ENCODE peak calls at places on chromosomes 11 and 22, in five cellular contexts. One of them, this sample, is unnamed.

GRCh38 chr11:65739022-65739421 is 18.4 kb upstream of the RNASEH2C start:
- DNase-seq in colonic mucosa: peak
- DNase-seq in uterus: no peak
- DNase-seq in body of pancreas: no peak
- DNase-seq in HFF-Myc: no peak
- DNase-seq in this sample: no peak

GRCh38 chr11:85540635-85541034 is 86.5 kb downstream of the DLG2 start:
- DNase-seq in colonic mucosa: no peak
- DNase-seq in uterus: no peak
- DNase-seq in body of pancreas: no peak
- DNase-seq in HFF-Myc: no peak
- DNase-seq in this sample: no peak

GRCh38 chr11:105609832-105610781 is at the start of gene GRIA4:
- DNase-seq in colonic mucosa: peak
- DNase-seq in uterus: no peak
- DNase-seq in body of pancreas: peak
- DNase-seq in HFF-Myc: no peak
- DNase-seq in this sample: no peak

GRCh38 chr22:35089139-35089538 is 23.2 kb downstream of the ISX start:
- DNase-seq in colonic mucosa: no peak
- DNase-seq in uterus: no peak
- DNase-seq in body of pancreas: no peak
- DNase-seq in HFF-Myc: no peak
- DNase-seq in this sample: no peak

GRCh38 chr11:44445500-44446340 is 119.7 kb upstream of the CD82 start:
- DNase-seq in colonic mucosa: no peak
- DNase-seq in uterus: no peak
- DNase-seq in body of pancreas: no peak
- DNase-seq in HFF-Myc: no peak
- DNase-seq in this sample: no peak

GRCh38 chr22:46769706-46770105 is 7.3 kb downstream of the TBC1D22A start:
- DNase-seq in colonic mucosa: no peak
- DNase-seq in uterus: no peak
- DNase-seq in body of pancreas: no peak
- DNase-seq in HFF-Myc: no peak
- DNase-seq in this sample: no peak

GRCh38 chr11:27041141-27041869 is 690 bp downstream of the BBOX1 start:
- DNase-seq in colonic mucosa: no peak
- DNase-seq in uterus: no peak
- DNase-seq in body of pancreas: no peak
- DNase-seq in HFF-Myc: no peak
- DNase-seq in this sample: peak

GRCh38 chr11:15618583-15619032 is 503.9 kb downstream of the INSC start:
- DNase-seq in colonic mucosa: no peak
- DNase-seq in uterus: no peak
- DNase-seq in body of pancreas: no peak
- DNase-seq in HFF-Myc: no peak
- DNase-seq in this sample: no peak

GRCh38 chr11:44744160-44744559 is 17.4 kb downstream of the TSPAN18 start:
- DNase-seq in colonic mucosa: no peak
- DNase-seq in uterus: no peak
- DNase-seq in body of pancreas: no peak
- DNase-seq in HFF-Myc: no peak
- DNase-seq in this sample: no peak

GRCh38 chr11:58963551-58964075 is 24.3 kb downstream of the GLYATL1 start:
- DNase-seq in colonic mucosa: no peak
- DNase-seq in uterus: no peak
- DNase-seq in body of pancreas: peak
- DNase-seq in HFF-Myc: peak
- DNase-seq in this sample: peak

GRCh38 chr11:45457649-45458048 is 171.5 kb upstream of the SYT13 start:
- DNase-seq in colonic mucosa: no peak
- DNase-seq in uterus: no peak
- DNase-seq in body of pancreas: no peak
- DNase-seq in HFF-Myc: no peak
- DNase-seq in this sample: peak

GRCh38 chr22:45248832-45249561 is 8.3 kb upstream of the KIAA0930 start:
- DNase-seq in colonic mucosa: no peak
- DNase-seq in uterus: no peak
- DNase-seq in body of pancreas: no peak
- DNase-seq in HFF-Myc: no peak
- DNase-seq in this sample: no peak

GRCh38 chr11:73749118-73749517 is 11.8 kb downstream of the RAB6A start:
- DNase-seq in colonic mucosa: no peak
- DNase-seq in uterus: no peak
- DNase-seq in body of pancreas: no peak
- DNase-seq in HFF-Myc: no peak
- DNase-seq in this sample: no peak

GRCh38 chr11:63667993-63668392 is 3.2 kb downstream of the ATL3 start:
- DNase-seq in colonic mucosa: no peak
- DNase-seq in uterus: no peak
- DNase-seq in body of pancreas: no peak
- DNase-seq in HFF-Myc: peak
- DNase-seq in this sample: peak

GRCh38 chr11:134230339-134230738 is 5.9 kb downstream of the VPS26B start:
- DNase-seq in colonic mucosa: no peak
- DNase-seq in uterus: no peak
- DNase-seq in body of pancreas: no peak
- DNase-seq in HFF-Myc: no peak
- DNase-seq in this sample: no peak

GRCh38 chr11:60563553-60564235 is 48.5 kb downstream of the MS4A13 start:
- DNase-seq in colonic mucosa: no peak
- DNase-seq in uterus: no peak
- DNase-seq in body of pancreas: no peak
- DNase-seq in HFF-Myc: peak
- DNase-seq in this sample: no peak

GRCh38 chr11:59767212-59767611 is 12.0 kb downstream of the STX3 start:
- DNase-seq in colonic mucosa: peak
- DNase-seq in uterus: no peak
- DNase-seq in body of pancreas: no peak
- DNase-seq in HFF-Myc: no peak
- DNase-seq in this sample: no peak

GRCh38 chr11:13145461-13145860 is 132.1 kb upstream of the BMAL1 start:
- DNase-seq in colonic mucosa: no peak
- DNase-seq in uterus: no peak
- DNase-seq in body of pancreas: no peak
- DNase-seq in HFF-Myc: no peak
- DNase-seq in this sample: no peak

GRCh38 chr22:41681616-41682015 is 7.1 kb downstream of the SNU13 start:
- DNase-seq in colonic mucosa: no peak
- DNase-seq in uterus: no peak
- DNase-seq in body of pancreas: no peak
- DNase-seq in HFF-Myc: no peak
- DNase-seq in this sample: no peak

GRCh38 chr11:117966908-117967307 is 19.3 kb upstream of the IL10RA start:
- DNase-seq in colonic mucosa: no peak
- DNase-seq in uterus: no peak
- DNase-seq in body of pancreas: no peak
- DNase-seq in HFF-Myc: no peak
- DNase-seq in this sample: no peak

GRCh38 chr11:14320020-14320419 is 39.0 kb downstream of the RRAS2 start:
- DNase-seq in colonic mucosa: no peak
- DNase-seq in uterus: no peak
- DNase-seq in body of pancreas: no peak
- DNase-seq in HFF-Myc: no peak
- DNase-seq in this sample: peak

GRCh38 chr11:64591257-64592233 is 525 bp downstream of the SLC22A12 start:
- DNase-seq in colonic mucosa: no peak
- DNase-seq in uterus: no peak
- DNase-seq in body of pancreas: no peak
- DNase-seq in HFF-Myc: no peak
- DNase-seq in this sample: no peak

GRCh38 chr11:78370406-78371172 is 47.0 kb downstream of the GAB2 start:
- DNase-seq in colonic mucosa: no peak
- DNase-seq in uterus: no peak
- DNase-seq in body of pancreas: no peak
- DNase-seq in HFF-Myc: no peak
- DNase-seq in this sample: no peak

GRCh38 chr11:88491674-88492073 is 154.1 kb upstream of the CTSC start:
- DNase-seq in colonic mucosa: no peak
- DNase-seq in uterus: no peak
- DNase-seq in body of pancreas: no peak
- DNase-seq in HFF-Myc: no peak
- DNase-seq in this sample: no peak

GRCh38 chr11:125494987-125495725 is 909 bp downstream of the FEZ1 start:
- DNase-seq in colonic mucosa: peak
- DNase-seq in uterus: peak
- DNase-seq in body of pancreas: peak
- DNase-seq in HFF-Myc: no peak
- DNase-seq in this sample: no peak

GRCh38 chr11:17721242-17721999 is 2.0 kb downstream of the MYOD1 start:
- DNase-seq in colonic mucosa: no peak
- DNase-seq in uterus: no peak
- DNase-seq in body of pancreas: no peak
- DNase-seq in HFF-Myc: no peak
- DNase-seq in this sample: no peak

GRCh38 chr22:36220457-36220921 is 18.8 kb downstream of the APOL2 start:
- DNase-seq in colonic mucosa: no peak
- DNase-seq in uterus: peak
- DNase-seq in body of pancreas: no peak
- DNase-seq in HFF-Myc: no peak
- DNase-seq in this sample: no peak

DNA sequence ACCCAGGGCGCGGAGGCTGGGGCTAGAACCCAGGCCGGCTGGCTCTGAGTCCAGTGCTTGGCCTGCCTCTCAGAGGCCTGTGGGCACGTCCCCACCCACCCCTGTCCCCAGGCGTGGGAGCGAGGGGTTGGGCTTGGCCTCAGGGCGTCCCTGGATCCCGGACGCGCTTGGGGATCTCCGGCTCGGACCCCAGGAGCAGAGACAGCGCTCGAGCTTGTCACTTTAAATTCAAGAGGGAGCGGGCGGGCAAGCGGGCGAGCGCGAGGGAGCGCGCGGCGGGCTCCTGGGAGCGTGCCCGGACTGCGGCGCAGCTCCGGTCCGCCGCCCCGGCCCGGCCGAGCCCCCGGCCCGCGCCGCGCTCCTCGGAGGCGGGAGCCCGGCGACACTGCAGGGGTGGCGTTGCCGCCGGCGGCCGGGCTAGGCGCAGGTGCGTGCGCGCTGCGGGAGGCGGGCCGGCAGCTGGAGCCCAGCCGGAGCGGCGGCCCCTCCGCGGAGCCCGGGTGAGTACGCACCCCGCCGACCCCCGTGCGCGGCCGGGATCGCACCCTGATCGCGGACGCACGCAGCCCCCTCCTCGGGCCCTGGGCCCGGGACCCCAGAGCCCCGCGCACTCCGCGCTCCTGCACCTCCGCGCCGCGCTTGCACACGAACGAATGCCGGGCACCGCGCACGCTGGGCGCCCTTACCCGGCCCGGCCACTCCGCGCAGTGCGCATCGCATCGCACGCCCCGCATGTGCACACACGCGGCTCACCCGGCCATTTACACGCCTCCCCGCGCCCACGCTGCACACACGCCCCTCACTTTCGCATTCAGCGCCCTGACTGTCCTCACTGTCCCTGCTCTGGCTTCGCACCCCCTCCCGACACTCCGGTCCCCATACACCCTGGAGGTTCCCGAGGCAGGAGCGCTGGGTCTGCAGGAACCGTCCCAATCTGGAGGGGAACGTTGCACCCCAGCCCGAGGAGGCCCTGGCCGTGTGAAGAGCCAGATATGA is at the start of gene SYT12:
- DNase-seq in colonic mucosa: no peak
- DNase-seq in uterus: no peak
- DNase-seq in body of pancreas: no peak
- DNase-seq in HFF-Myc: no peak
- DNase-seq in this sample: no peak
- H3K4me3 ChIP-seq in colonic mucosa: peak
- H3K4me3 ChIP-seq in uterus: peak
- H3K4me3 ChIP-seq in body of pancreas: no peak
- H3K4me3 ChIP-seq in HFF-Myc: peak
- H3K4me3 ChIP-seq in this sample: peak

DNA sequence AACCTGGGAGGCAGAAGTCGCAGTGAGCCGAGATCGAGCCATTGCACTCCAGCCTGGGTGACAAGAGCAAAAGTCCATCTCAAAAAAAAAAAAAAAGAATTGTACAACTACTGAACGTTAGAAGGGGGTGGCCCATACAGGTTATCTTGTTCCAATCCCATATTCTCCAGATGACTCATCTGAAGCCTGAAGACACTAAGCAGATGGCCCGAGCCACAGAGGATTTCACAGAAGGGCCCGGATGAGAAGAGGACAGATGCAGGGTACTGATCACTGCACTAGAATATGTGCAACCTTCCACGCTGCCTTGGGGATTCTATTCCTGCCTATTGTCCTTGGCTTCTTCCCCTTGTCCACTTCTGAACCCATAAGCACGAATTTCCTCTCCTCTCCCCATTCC is 70.9 kb upstream of the UBASH3B start:
- DNase-seq in colonic mucosa: no peak
- DNase-seq in uterus: no peak
- DNase-seq in body of pancreas: no peak
- DNase-seq in HFF-Myc: no peak
- DNase-seq in this sample: no peak
- TF ChIP-seq CTCF in colonic mucosa: no peak
- TF ChIP-seq CTCF in uterus: no peak
- TF ChIP-seq CTCF in body of pancreas: no peak
- TF ChIP-seq CTCF in HFF-Myc: no peak
- TF ChIP-seq CTCF in this sample: no peak

DNA sequence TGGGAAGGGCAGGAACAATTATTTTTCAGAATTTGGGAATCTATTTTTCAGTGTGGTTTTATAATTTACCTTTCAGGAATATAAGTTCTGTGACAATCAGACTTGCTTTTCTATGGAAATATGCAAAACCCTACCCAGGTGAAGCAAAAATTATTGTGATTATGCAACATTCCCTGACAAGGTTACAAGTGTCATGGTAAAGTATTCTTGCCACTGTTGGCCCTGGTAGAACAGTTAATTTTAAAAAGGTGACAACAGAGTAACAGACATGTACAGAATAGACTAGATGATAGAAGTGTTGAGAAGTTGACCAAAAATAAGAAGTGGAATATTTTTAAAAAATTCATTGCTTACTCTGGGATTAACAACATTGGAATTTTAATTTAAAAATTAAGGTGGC is 29.2 kb downstream of the TRAF6 start:
- DNase-seq in colonic mucosa: no peak
- DNase-seq in uterus: no peak
- DNase-seq in body of pancreas: no peak
- DNase-seq in HFF-Myc: no peak
- DNase-seq in this sample: no peak
- H3K4me3 ChIP-seq in colonic mucosa: no peak
- H3K4me3 ChIP-seq in uterus: no peak
- H3K4me3 ChIP-seq in body of pancreas: no peak
- H3K4me3 ChIP-seq in HFF-Myc: no peak
- H3K4me3 ChIP-seq in this sample: no peak

GRCh38 chr22:39556970-39557811 is 13.4 kb upstream of the CACNA1I start:
- DNase-seq in colonic mucosa: no peak
- DNase-seq in uterus: no peak
- DNase-seq in body of pancreas: no peak
- DNase-seq in HFF-Myc: no peak
- DNase-seq in this sample: no peak
- TF ChIP-seq CTCF in colonic mucosa: no peak
- TF ChIP-seq CTCF in uterus: no peak
- TF ChIP-seq CTCF in body of pancreas: no peak
- TF ChIP-seq CTCF in HFF-Myc: no peak
- TF ChIP-seq CTCF in this sample: no peak